ENCODE peak calls at places on chromosomes 12 and 14, in seven cellular contexts. B is posterior cingulate gyrus, Z is Caki2, C is Right ventricle myocardium superior, N is ELR, S is adrenal gland, Q is cardiac muscle cell. G is an unnamed sample.

GRCh38 chr12:27653661-27654060 is 42.6 kb upstream of the REP15 start:
- DNase-seq in S (no peak), Q (no peak), Z (no peak), N (no peak), C (no peak), B (no peak), G (no peak)

GRCh38 chr12:55707841-55708694 is at the start of gene ITGA7:
- DNase-seq in C (peak), S (peak), B (peak), Z (peak), N (peak), Q (peak), G (peak)

GRCh38 chr12:108333898-108334699 is 5.0 kb downstream of the CMKLR1 start:
- DNase-seq in Q (no peak), B (no peak), N (peak), S (no peak), Z (no peak), C (no peak), G (no peak)

GRCh38 chr12:50390284-50390683 is 6.1 kb downstream of the FAM186A start:
- DNase-seq in N (peak), Q (no peak), C (no peak), Z (peak), B (no peak), S (peak), G (no peak)

GRCh38 chr14:60925286-60925685 is 55.6 kb downstream of the TRMT5 start:
- DNase-seq in S (no peak), Q (no peak), C (no peak), N (no peak), Z (no peak), B (no peak), G (no peak)

GRCh38 chr12:132282950-132283771 is 46.2 kb downstream of the GALNT9 start:
- DNase-seq in C (no peak), Q (no peak), Z (no peak), S (no peak), B (no peak), N (no peak), G (no peak)

GRCh38 chr14:69259531-69260245 is at the start of gene GALNT16:
- DNase-seq in Z (peak), N (peak), C (peak), S (peak), Q (peak), B (peak), G (no peak)

GRCh38 chr14:103541494-103541943 is 12.5 kb downstream of the TRMT61A start:
- DNase-seq in N (no peak), Q (no peak), B (no peak), S (no peak), Z (no peak), C (peak), G (no peak)

GRCh38 chr12:93179792-93180191 is 197.9 kb upstream of the NUDT4 start:
- DNase-seq in Q (no peak), S (no peak), N (no peak), B (no peak), C (peak), Z (no peak), G (no peak)

GRCh38 chr12:71730936-71731335 is 23.7 kb upstream of the RAB21 start:
- DNase-seq in N (peak), S (no peak), Z (no peak), C (no peak), B (no peak), Q (no peak), G (no peak)

GRCh38 chr12:120835304-120835612 is 68.9 kb downstream of the SPPL3 start:
- DNase-seq in B (no peak), S (no peak), Q (no peak), N (no peak), Z (no peak), C (no peak), G (no peak)

GRCh38 chr12:95118138-95118787 is 44.8 kb upstream of the NR2C1 start:
- DNase-seq in Q (peak), Z (peak), S (no peak), B (no peak), C (no peak), N (peak), G (no peak)

GRCh38 chr12:53174881-53175491 is 5.5 kb upstream of the ZNF740 start:
- DNase-seq in S (peak), C (no peak), B (no peak), Z (peak), Q (peak), N (peak), G (no peak)

GRCh38 chr12:2163172-2163927 is 110.6 kb downstream of the CACNA1C start:
- DNase-seq in N (no peak), S (peak), B (no peak), C (peak), Z (no peak), Q (peak), G (peak)

GRCh38 chr14:29681308-29681707 is 246.3 kb downstream of the PRKD1 start:
- DNase-seq in S (no peak), N (no peak), Q (no peak), Z (no peak), C (no peak), B (no peak), G (no peak)